ENCODE peak calls at places on chromosomes 3 and 15, in four cellular contexts. L, B, A and J are unnamed samples.

GRCh38 chr3:2595486-2595885 is 496.8 kb downstream of the CNTN4 start:
- DNase-seq in L (no peak), B (no peak), A (no peak), J (no peak)

GRCh38 chr3:158337007-158337608 is 227.2 kb downstream of the RSRC1 start:
- DNase-seq in L (no peak), B (no peak), A (no peak), J (no peak)

GRCh38 chr3:125437631-125438435 is 62.7 kb upstream of the ZNF148 start:
- DNase-seq in L (peak), B (peak), A (peak), J (peak)

GRCh38 chr3:185353823-185354614 is 8.9 kb upstream of the MAP3K13 start:
- DNase-seq in L (peak), B (peak), A (peak), J (no peak)

GRCh38 chr3:172129534-172129867 is 90.1 kb downstream of the FNDC3B start:
- DNase-seq in L (peak), B (no peak), A (no peak), J (no peak)

GRCh38 chr15:56241374-56242085 is 2.1 kb downstream of the RFX7 start:
- DNase-seq in L (no peak), B (no peak), A (no peak), J (no peak)

GRCh38 chr15:70318996-70319465 is 221.3 kb upstream of the TLE3 start:
- DNase-seq in L (no peak), B (no peak), A (no peak), J (no peak)

GRCh38 chr3:195551381-195551978 is 8.4 kb upstream of the PPP1R2 start:
- DNase-seq in L (no peak), B (no peak), A (no peak), J (peak)

GRCh38 chr15:91522609-91523332 is 330.7 kb upstream of the SLCO3A1 start:
- DNase-seq in L (no peak), B (no peak), A (peak), J (peak)

GRCh38 chr15:62241135-62241770 is 76.2 kb upstream of the C2CD4B start:
- DNase-seq in L (no peak), B (no peak), A (no peak), J (no peak)

GRCh38 chr15:81277851-81278250 is 46.1 kb downstream of the STARD5 start:
- DNase-seq in L (no peak), B (no peak), A (no peak), J (no peak)

GRCh38 chr3:180102604-180103003 is 65.9 kb upstream of the PEX5L start:
- DNase-seq in L (no peak), B (no peak), A (no peak), J (no peak)

GRCh38 chr3:101270158-101270557 is 50.2 kb downstream of the IMPG2 start:
- DNase-seq in L (no peak), B (no peak), A (no peak), J (no peak)

GRCh38 chr15:60787737-60788513 is 309.0 kb upstream of the ICE2 start:
- DNase-seq in L (no peak), B (no peak), A (no peak), J (no peak)

GRCh38 chr3:98817546-98817945 is 54.4 kb downstream of the ST3GAL6 start:
- DNase-seq in L (peak), B (peak), A (peak), J (peak)

GRCh38 chr15:77529394-77530159 is 103.1 kb downstream of the LINGO1 start:
- DNase-seq in L (no peak), B (no peak), A (no peak), J (no peak)

GRCh38 chr15:29675791-29676301 is 146.4 kb downstream of the TJP1 start:
- DNase-seq in L (no peak), B (no peak), A (no peak), J (no peak)